ENCODE peak calls at places on chromosomes 1 and 21, in five cellular contexts. One of them, this sample, is unnamed. For H3K4me1, the result is how much of the 10 kb centered on the place peaks cover.

GRCh38 chr1:233668146-233668724 is 54.3 kb downstream of the KCNK1 start:
- DNase-seq in upper lobe of right lung: no peak
- DNase-seq in thoracic aorta: no peak
- DNase-seq in kidney: no peak
- DNase-seq in astrocyte: no peak
- DNase-seq in this sample: no peak

GRCh38 chr1:59486595-59486994 is 189.7 kb downstream of the FGGY start:
- DNase-seq in astrocyte: peak
- DNase-seq in thoracic aorta: no peak
- DNase-seq in kidney: no peak
- DNase-seq in upper lobe of right lung: no peak
- DNase-seq in this sample: no peak

GRCh38 chr21:38140192-38140905 is 116.4 kb upstream of the KCNJ15 start:
- DNase-seq in upper lobe of right lung: peak
- DNase-seq in astrocyte: peak
- DNase-seq in kidney: peak
- DNase-seq in thoracic aorta: no peak
- DNase-seq in this sample: peak

GRCh38 chr21:35578831-35579470 is 481.4 kb downstream of the SETD4 start:
- DNase-seq in thoracic aorta: no peak
- DNase-seq in upper lobe of right lung: no peak
- DNase-seq in astrocyte: peak
- DNase-seq in kidney: no peak
- DNase-seq in this sample: no peak

GRCh38 chr1:186091222-186091720 is 283.8 kb downstream of the TPR start:
- DNase-seq in upper lobe of right lung: no peak
- DNase-seq in kidney: no peak
- DNase-seq in thoracic aorta: no peak
- DNase-seq in astrocyte: no peak
- DNase-seq in this sample: no peak

GRCh38 chr1:15958111-15958510 is 17.8 kb downstream of the ZBTB17 start:
- DNase-seq in astrocyte: no peak
- DNase-seq in thoracic aorta: no peak
- DNase-seq in upper lobe of right lung: no peak
- DNase-seq in kidney: no peak
- DNase-seq in this sample: no peak

GRCh38 chr1:24861821-24862727 is 68.0 kb downstream of the RUNX3 start:
- DNase-seq in upper lobe of right lung: no peak
- DNase-seq in thoracic aorta: no peak
- DNase-seq in astrocyte: no peak
- DNase-seq in kidney: no peak
- DNase-seq in this sample: no peak

GRCh38 chr1:234264832-234265231 is 108.4 kb upstream of the COA6 start:
- DNase-seq in thoracic aorta: no peak
- DNase-seq in kidney: no peak
- DNase-seq in upper lobe of right lung: no peak
- DNase-seq in astrocyte: no peak
- DNase-seq in this sample: no peak

GRCh38 chr1:8194481-8195227 is 123.3 kb upstream of the SLC45A1 start:
- DNase-seq in astrocyte: peak
- DNase-seq in kidney: peak
- DNase-seq in thoracic aorta: no peak
- DNase-seq in upper lobe of right lung: no peak
- DNase-seq in this sample: no peak

GRCh38 chr21:45309069-45309521 is 21.4 kb upstream of the POFUT2 start:
- DNase-seq in kidney: peak
- DNase-seq in upper lobe of right lung: peak
- DNase-seq in astrocyte: no peak
- DNase-seq in thoracic aorta: no peak
- DNase-seq in this sample: no peak

GRCh38 chr1:115506523-115507255 is 135.1 kb upstream of the VANGL1 start:
- DNase-seq in kidney: no peak
- DNase-seq in upper lobe of right lung: no peak
- DNase-seq in thoracic aorta: no peak
- DNase-seq in astrocyte: no peak
- DNase-seq in this sample: no peak

GRCh38 chr1:56357931-56358783 is 221.2 kb downstream of the PLPP3 start:
- DNase-seq in kidney: no peak
- DNase-seq in thoracic aorta: no peak
- DNase-seq in upper lobe of right lung: no peak
- DNase-seq in astrocyte: no peak
- DNase-seq in this sample: peak

GRCh38 chr1:93990010-93990409 is 80.8 kb upstream of the GCLM start:
- DNase-seq in kidney: no peak
- DNase-seq in thoracic aorta: no peak
- DNase-seq in astrocyte: no peak
- DNase-seq in upper lobe of right lung: no peak
- DNase-seq in this sample: no peak

GRCh38 chr1:35361638-35362037 is 93.1 kb downstream of the ZMYM4 start:
- DNase-seq in upper lobe of right lung: no peak
- DNase-seq in thoracic aorta: no peak
- DNase-seq in astrocyte: no peak
- DNase-seq in kidney: no peak
- DNase-seq in this sample: no peak

GRCh38 chr1:236556606-236557005 is 32.8 kb downstream of the LGALS8 start:
- DNase-seq in upper lobe of right lung: no peak
- DNase-seq in thoracic aorta: no peak
- DNase-seq in kidney: no peak
- DNase-seq in astrocyte: no peak
- DNase-seq in this sample: no peak

GRCh38 chr21:36247316-36247715 is 72.7 kb upstream of the MORC3 start:
- DNase-seq in thoracic aorta: no peak
- DNase-seq in kidney: no peak
- DNase-seq in upper lobe of right lung: no peak
- DNase-seq in astrocyte: peak
- DNase-seq in this sample: no peak

GRCh38 chr1:22777658-22778057 is 67.0 kb downstream of the EPHB2 start:
- DNase-seq in upper lobe of right lung: no peak
- DNase-seq in astrocyte: no peak
- DNase-seq in kidney: no peak
- DNase-seq in thoracic aorta: no peak
- DNase-seq in this sample: no peak

GRCh38 chr1:114671939-114672275 is 2.1 kb upstream of the DENND2C start:
- DNase-seq in kidney: no peak
- DNase-seq in upper lobe of right lung: no peak
- DNase-seq in thoracic aorta: no peak
- DNase-seq in astrocyte: no peak
- DNase-seq in this sample: no peak

GRCh38 chr1:98030976-98031375 is 110.1 kb upstream of the DPYD start:
- DNase-seq in astrocyte: no peak
- DNase-seq in upper lobe of right lung: no peak
- DNase-seq in thoracic aorta: no peak
- DNase-seq in kidney: no peak
- DNase-seq in this sample: no peak

GRCh38 chr1:71414229-71414628 is 333.4 kb upstream of the ZRANB2 start:
- DNase-seq in kidney: no peak
- DNase-seq in thoracic aorta: no peak
- DNase-seq in upper lobe of right lung: no peak
- DNase-seq in astrocyte: no peak
- DNase-seq in this sample: no peak

GRCh38 chr1:230277201-230277771 is 148.8 kb downstream of the PGBD5 start:
- DNase-seq in astrocyte: no peak
- DNase-seq in thoracic aorta: no peak
- DNase-seq in kidney: no peak
- DNase-seq in upper lobe of right lung: peak
- DNase-seq in this sample: no peak

GRCh38 chr1:202155478-202156021 is 4.9 kb downstream of the PTPN7 start:
- DNase-seq in upper lobe of right lung: peak
- DNase-seq in astrocyte: no peak
- DNase-seq in kidney: peak
- DNase-seq in thoracic aorta: no peak
- DNase-seq in this sample: no peak

GRCh38 chr1:107683198-107683657 is 281.8 kb downstream of the VAV3 start:
- DNase-seq in kidney: no peak
- DNase-seq in thoracic aorta: no peak
- DNase-seq in upper lobe of right lung: no peak
- DNase-seq in astrocyte: no peak
- DNase-seq in this sample: peak

GRCh38 chr1:170661646-170662411 is 2.1 kb upstream of the PRRX1 start:
- DNase-seq in upper lobe of right lung: no peak
- DNase-seq in thoracic aorta: no peak
- DNase-seq in astrocyte: peak
- DNase-seq in kidney: no peak
- DNase-seq in this sample: peak

GRCh38 chr21:28358702-28359101 is 634.0 kb downstream of the LTN1 start:
- DNase-seq in astrocyte: no peak
- DNase-seq in upper lobe of right lung: no peak
- DNase-seq in kidney: no peak
- DNase-seq in thoracic aorta: no peak
- DNase-seq in this sample: no peak

GRCh38 chr1:154115180-154115579 is 39.7 kb downstream of the NUP210L start:
- DNase-seq in thoracic aorta: no peak
- DNase-seq in kidney: no peak
- DNase-seq in astrocyte: no peak
- DNase-seq in upper lobe of right lung: no peak
- DNase-seq in this sample: no peak

GRCh38 chr1:165763442-165763841 is 5.2 kb downstream of the TMCO1 start:
- DNase-seq in upper lobe of right lung: no peak
- DNase-seq in kidney: no peak
- DNase-seq in astrocyte: no peak
- DNase-seq in thoracic aorta: no peak
- DNase-seq in this sample: no peak

GRCh38 chr1:165772739-165773138 is 4.1 kb upstream of the TMCO1 start:
- DNase-seq in astrocyte: no peak
- DNase-seq in upper lobe of right lung: no peak
- DNase-seq in kidney: no peak
- DNase-seq in thoracic aorta: no peak
- DNase-seq in this sample: no peak

GRCh38 chr1:165764277-165764676 is 4.4 kb downstream of the TMCO1 start:
- DNase-seq in astrocyte: no peak
- DNase-seq in thoracic aorta: no peak
- DNase-seq in upper lobe of right lung: no peak
- DNase-seq in kidney: no peak
- DNase-seq in this sample: no peak

GRCh38 chr1:165773324-165773965 is 4.8 kb upstream of the TMCO1 start:
- DNase-seq in astrocyte: peak
- DNase-seq in kidney: no peak
- DNase-seq in thoracic aorta: no peak
- DNase-seq in upper lobe of right lung: no peak
- DNase-seq in this sample: peak

GRCh38 chr1:165768513-165769394 is at the start of gene TMCO1:
- DNase-seq in astrocyte: peak
- DNase-seq in thoracic aorta: peak
- DNase-seq in upper lobe of right lung: peak
- DNase-seq in kidney: peak
- DNase-seq in this sample: peak
- TF ChIP-seq CTCF in astrocyte: peak
- TF ChIP-seq CTCF in thoracic aorta: peak
- TF ChIP-seq CTCF in upper lobe of right lung: peak
- TF ChIP-seq CTCF in kidney: no peak
- TF ChIP-seq CTCF in this sample: peak

GRCh38 chr21:33022489-33022827 is 3.3 kb upstream of the OLIG2 start:
- DNase-seq in astrocyte: no peak
- DNase-seq in upper lobe of right lung: no peak
- DNase-seq in kidney: no peak
- DNase-seq in thoracic aorta: no peak
- DNase-seq in this sample: no peak
- H3K4me1 ChIP-seq in astrocyte: under half
- H3K4me1 ChIP-seq in upper lobe of right lung: under half
- H3K4me1 ChIP-seq in kidney: under half
- H3K4me1 ChIP-seq in thoracic aorta: under half
- H3K4me1 ChIP-seq in this sample: under half

GRCh38 chr1:176602388-176603004 is 139.5 kb downstream of the PAPPA2 start:
- DNase-seq in kidney: peak
- DNase-seq in thoracic aorta: no peak
- DNase-seq in upper lobe of right lung: no peak
- DNase-seq in astrocyte: no peak
- DNase-seq in this sample: no peak

GRCh38 chr1:176603696-176604095 is 140.7 kb downstream of the PAPPA2 start:
- DNase-seq in thoracic aorta: no peak
- DNase-seq in astrocyte: no peak
- DNase-seq in kidney: no peak
- DNase-seq in upper lobe of right lung: no peak
- DNase-seq in this sample: no peak

GRCh38 chr1:176604461-176604860 is 141.5 kb downstream of the PAPPA2 start:
- DNase-seq in thoracic aorta: no peak
- DNase-seq in astrocyte: no peak
- DNase-seq in kidney: no peak
- DNase-seq in upper lobe of right lung: no peak
- DNase-seq in this sample: no peak

GRCh38 chr1:176605151-176605550 is 142.2 kb downstream of the PAPPA2 start:
- DNase-seq in thoracic aorta: no peak
- DNase-seq in upper lobe of right lung: no peak
- DNase-seq in kidney: no peak
- DNase-seq in astrocyte: no peak
- DNase-seq in this sample: peak

GRCh38 chr1:176601358-176601757 is 138.4 kb downstream of the PAPPA2 start:
- DNase-seq in thoracic aorta: no peak
- DNase-seq in upper lobe of right lung: no peak
- DNase-seq in kidney: no peak
- DNase-seq in astrocyte: no peak
- DNase-seq in this sample: no peak
- H3K27ac ChIP-seq in thoracic aorta: no peak
- H3K27ac ChIP-seq in upper lobe of right lung: no peak
- H3K27ac ChIP-seq in kidney: no peak
- H3K27ac ChIP-seq in astrocyte: no peak
- H3K27ac ChIP-seq in this sample: no peak

DNA sequence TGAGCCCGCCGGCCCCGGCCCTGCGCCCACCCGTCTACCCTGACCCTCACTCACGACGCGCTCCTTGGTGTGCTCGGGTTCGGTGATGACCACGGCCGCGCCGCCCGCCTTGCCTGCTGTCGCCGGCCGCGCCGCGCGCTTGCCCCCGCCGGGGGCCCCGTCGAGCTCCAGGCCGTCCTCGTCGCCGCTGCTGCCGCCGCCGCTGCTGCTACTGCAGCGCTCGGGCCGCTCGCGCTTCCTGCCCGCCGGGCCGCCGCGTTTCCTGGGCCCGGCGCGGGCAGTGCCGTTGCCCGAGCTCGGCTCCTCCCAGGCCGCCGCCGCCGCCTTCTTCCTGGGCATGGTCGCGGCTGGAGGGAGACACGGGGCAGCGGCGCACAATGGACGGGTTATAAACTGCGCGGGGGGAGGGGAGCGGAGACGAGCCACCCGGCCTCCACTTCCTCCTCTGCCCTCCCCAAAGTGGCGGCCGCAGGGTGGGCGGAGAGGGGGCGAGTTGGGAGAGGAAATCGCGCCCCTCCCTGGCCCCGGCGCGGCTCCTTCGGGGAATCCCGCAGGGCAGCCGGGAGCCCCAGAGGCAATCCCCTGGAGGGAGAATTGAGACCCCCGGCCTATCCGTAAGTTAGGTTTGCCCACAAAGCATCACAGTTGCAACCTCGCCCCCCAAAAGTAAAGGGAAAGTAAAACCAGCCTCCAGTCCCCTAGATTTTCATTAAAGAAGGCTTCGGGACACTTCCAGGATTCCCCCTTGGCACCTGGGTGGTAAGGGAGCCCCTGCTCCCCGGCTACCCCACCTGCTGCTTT is 1.1 kb downstream of the RCC2 start:
- DNase-seq in upper lobe of right lung: peak
- DNase-seq in kidney: peak
- DNase-seq in thoracic aorta: peak
- DNase-seq in astrocyte: peak
- DNase-seq in this sample: peak
- TF ChIP-seq CTCF in upper lobe of right lung: no peak
- TF ChIP-seq CTCF in kidney: no peak
- TF ChIP-seq CTCF in thoracic aorta: no peak
- TF ChIP-seq CTCF in astrocyte: no peak
- TF ChIP-seq CTCF in this sample: no peak